ENCODE peak calls at places on chromosomes 4 and X, in ten cellular contexts. A, D, Y, M, S, K, V, N, B and O are unnamed samples.

GRCh38 chr4:151015458-151016344 is 617 bp upstream of the LRBA start:
- DNase-seq in A (peak), D (peak), Y (no peak), M (peak), S (peak), K (peak), V (peak), N (peak), B (peak), O (peak)

GRCh38 chr4:155675709-155676429 is 9.2 kb downstream of the GUCY1A1 start:
- DNase-seq in A (no peak), D (no peak), Y (no peak), M (peak), S (no peak), K (no peak), V (no peak), N (no peak), B (no peak), O (peak)

GRCh38 chr4:67871867-67872266 is 11.9 kb downstream of the TMPRSS11D start:
- DNase-seq in A (peak), D (no peak), Y (peak), M (peak), S (no peak), K (no peak), V (peak), N (peak), B (no peak), O (peak)

GRCh38 chr4:166501941-166502382 is 628.9 kb downstream of the TLL1 start:
- DNase-seq in A (no peak), D (no peak), Y (no peak), M (peak), S (peak), K (no peak), V (no peak), N (peak), B (no peak), O (peak)

GRCh38 chr4:174211611-174212044 is 71.8 kb downstream of the FBXO8 start:
- DNase-seq in A (no peak), D (no peak), Y (no peak), M (no peak), S (peak), K (no peak), V (no peak), N (no peak), B (no peak), O (no peak)

GRCh38 chr4:147479817-147480216 is 1.1 kb upstream of the EDNRA start:
- DNase-seq in A (no peak), D (no peak), Y (peak), M (peak), S (no peak), K (no peak), V (no peak), N (no peak), B (no peak), O (peak)

GRCh38 chrX:41688154-41688553 is 619 bp upstream of the GPR34 start:
- DNase-seq in A (no peak), D (no peak), Y (no peak), M (no peak), S (no peak), K (no peak), V (no peak), N (no peak), B (no peak), O (no peak)

GRCh38 chr4:94304365-94304971 is 38.2 kb downstream of the HPGDS start:
- DNase-seq in A (no peak), D (no peak), Y (peak), M (peak), S (peak), K (peak), V (peak), N (peak), B (no peak), O (peak)

GRCh38 chrX:115642304-115642703 is 81.3 kb downstream of the PLS3 start:
- DNase-seq in A (no peak), D (no peak), Y (no peak), M (no peak), S (peak), K (no peak), V (peak), N (peak), B (no peak), O (peak)

GRCh38 chr4:119211856-119212250 is 660 bp upstream of the USP53 start:
- DNase-seq in A (no peak), D (no peak), Y (no peak), M (no peak), S (no peak), K (no peak), V (no peak), N (no peak), B (no peak), O (no peak)

GRCh38 chr4:7156273-7157139 is 35.8 kb upstream of the SORCS2 start:
- DNase-seq in A (no peak), D (peak), Y (no peak), M (peak), S (peak), K (no peak), V (no peak), N (peak), B (no peak), O (peak)

GRCh38 chrX:54357414-54358377 is at the start of gene WNK3:
- DNase-seq in A (peak), D (peak), Y (peak), M (peak), S (peak), K (peak), V (peak), N (peak), B (no peak), O (peak)

GRCh38 chrX:39396358-39396995 is 595.2 kb downstream of the MID1IP1 start:
- DNase-seq in A (peak), D (no peak), Y (no peak), M (no peak), S (no peak), K (no peak), V (no peak), N (no peak), B (no peak), O (no peak)

GRCh38 chr4:8093587-8094274 is 64.9 kb downstream of the ABLIM2 start:
- DNase-seq in A (no peak), D (no peak), Y (no peak), M (no peak), S (no peak), K (no peak), V (no peak), N (no peak), B (no peak), O (no peak)

GRCh38 chrX:68828740-68829593 is at the start of gene EFNB1:
- DNase-seq in A (peak), D (peak), Y (peak), M (peak), S (peak), K (peak), V (peak), N (peak), B (peak), O (peak)

GRCh38 chr4:103098331-103098730 is 1.3 kb downstream of the BDH2 start:
- DNase-seq in A (no peak), D (no peak), Y (no peak), M (no peak), S (no peak), K (no peak), V (no peak), N (no peak), B (no peak), O (peak)

GRCh38 chr4:7756071-7756470 is 183.6 kb downstream of the AFAP1 start:
- DNase-seq in A (no peak), D (no peak), Y (no peak), M (no peak), S (no peak), K (no peak), V (no peak), N (no peak), B (no peak), O (no peak)

GRCh38 chrX:1071351-1071750 is 141.1 kb downstream of the CRLF2 start:
- DNase-seq in A (no peak), D (no peak), Y (no peak), M (no peak), S (no peak), K (no peak), V (no peak), N (no peak), B (no peak), O (no peak)

GRCh38 chrX:15751160-15751819 is 13.2 kb downstream of the CA5B start:
- DNase-seq in A (no peak), D (no peak), Y (peak), M (no peak), S (no peak), K (no peak), V (peak), N (peak), B (no peak), O (no peak)

GRCh38 chr4:146333187-146333894 is 119.0 kb downstream of the REELD1 start:
- DNase-seq in A (no peak), D (no peak), Y (peak), M (peak), S (no peak), K (no peak), V (no peak), N (peak), B (no peak), O (peak)

GRCh38 chrX:154372612-154373022 is 1.8 kb downstream of the FLNA start:
- DNase-seq in A (no peak), D (no peak), Y (no peak), M (no peak), S (no peak), K (no peak), V (no peak), N (peak), B (no peak), O (peak)

GRCh38 chr4:150573534-150573933 is 8.4 kb upstream of the MAB21L2 start:
- DNase-seq in A (no peak), D (no peak), Y (peak), M (peak), S (no peak), K (no peak), V (no peak), N (no peak), B (no peak), O (peak)